ENCODE peak calls at places on chromosome 21, in seven cellular contexts. One of them, this sample, is unnamed.

GRCh38 chr21:44291078-44291935 is 5.6 kb downstream of the AIRE start:
- DNase-seq in body of pancreas: no peak
- DNase-seq in transverse colon: no peak
- DNase-seq in thyroid gland: no peak
- DNase-seq in tibial nerve: no peak
- DNase-seq in Peyer's patch: no peak
- DNase-seq in GM12878: no peak
- DNase-seq in this sample: no peak

GRCh38 chr21:33230518-33231324 is 983 bp downstream of the IFNAR2 start:
- DNase-seq in tibial nerve: no peak
- DNase-seq in body of pancreas: peak
- DNase-seq in GM12878: no peak
- DNase-seq in Peyer's patch: peak
- DNase-seq in thyroid gland: peak
- DNase-seq in transverse colon: peak
- DNase-seq in this sample: no peak

GRCh38 chr21:24829397-24829796 is 777.9 kb downstream of the MRPL39 start:
- DNase-seq in tibial nerve: no peak
- DNase-seq in GM12878: no peak
- DNase-seq in thyroid gland: no peak
- DNase-seq in body of pancreas: no peak
- DNase-seq in Peyer's patch: no peak
- DNase-seq in transverse colon: no peak
- DNase-seq in this sample: no peak

GRCh38 chr21:33078907-33079582 is 9.1 kb downstream of the OLIG1 start:
- DNase-seq in thyroid gland: no peak
- DNase-seq in tibial nerve: no peak
- DNase-seq in body of pancreas: peak
- DNase-seq in transverse colon: no peak
- DNase-seq in Peyer's patch: no peak
- DNase-seq in GM12878: peak
- DNase-seq in this sample: no peak

GRCh38 chr21:44483288-44484237 is 28.3 kb downstream of the LRRC3 start:
- DNase-seq in Peyer's patch: no peak
- DNase-seq in transverse colon: no peak
- DNase-seq in thyroid gland: no peak
- DNase-seq in body of pancreas: no peak
- DNase-seq in tibial nerve: no peak
- DNase-seq in GM12878: no peak
- DNase-seq in this sample: no peak

GRCh38 chr21:15283138-15283537 is 218.3 kb upstream of the NRIP1 start:
- DNase-seq in transverse colon: no peak
- DNase-seq in GM12878: no peak
- DNase-seq in thyroid gland: no peak
- DNase-seq in tibial nerve: no peak
- DNase-seq in body of pancreas: no peak
- DNase-seq in Peyer's patch: no peak
- DNase-seq in this sample: no peak

GRCh38 chr21:25360593-25360992 is 246.7 kb downstream of the MRPL39 start:
- DNase-seq in thyroid gland: no peak
- DNase-seq in tibial nerve: no peak
- DNase-seq in GM12878: no peak
- DNase-seq in body of pancreas: no peak
- DNase-seq in Peyer's patch: no peak
- DNase-seq in transverse colon: no peak
- DNase-seq in this sample: no peak

GRCh38 chr21:15761508-15762100 is 31.8 kb downstream of the USP25 start:
- DNase-seq in Peyer's patch: peak
- DNase-seq in tibial nerve: no peak
- DNase-seq in thyroid gland: peak
- DNase-seq in transverse colon: peak
- DNase-seq in body of pancreas: peak
- DNase-seq in GM12878: no peak
- DNase-seq in this sample: no peak

GRCh38 chr21:44572959-44573583 is 458 bp upstream of the KRTAP10-4 start:
- DNase-seq in thyroid gland: no peak
- DNase-seq in Peyer's patch: no peak
- DNase-seq in GM12878: no peak
- DNase-seq in transverse colon: no peak
- DNase-seq in tibial nerve: no peak
- DNase-seq in body of pancreas: no peak
- DNase-seq in this sample: no peak

GRCh38 chr21:32233055-32233546 is 45.7 kb downstream of the MIS18A start:
- DNase-seq in GM12878: no peak
- DNase-seq in body of pancreas: no peak
- DNase-seq in tibial nerve: no peak
- DNase-seq in thyroid gland: no peak
- DNase-seq in transverse colon: no peak
- DNase-seq in Peyer's patch: no peak
- DNase-seq in this sample: no peak

GRCh38 chr21:43375006-43375826 is 51.7 kb downstream of the SIK1 start:
- DNase-seq in tibial nerve: no peak
- DNase-seq in transverse colon: no peak
- DNase-seq in thyroid gland: no peak
- DNase-seq in body of pancreas: no peak
- DNase-seq in GM12878: no peak
- DNase-seq in Peyer's patch: no peak
- DNase-seq in this sample: no peak

GRCh38 chr21:15121097-15121654 is 56.4 kb upstream of the NRIP1 start:
- DNase-seq in thyroid gland: no peak
- DNase-seq in transverse colon: no peak
- DNase-seq in tibial nerve: no peak
- DNase-seq in Peyer's patch: no peak
- DNase-seq in body of pancreas: no peak
- DNase-seq in GM12878: no peak
- DNase-seq in this sample: no peak

GRCh38 chr21:23624281-23624680 is 1983.0 kb downstream of the MRPL39 start:
- DNase-seq in GM12878: no peak
- DNase-seq in body of pancreas: no peak
- DNase-seq in tibial nerve: no peak
- DNase-seq in transverse colon: no peak
- DNase-seq in thyroid gland: no peak
- DNase-seq in Peyer's patch: no peak
- DNase-seq in this sample: no peak

GRCh38 chr21:45256912-45257672 is 30.6 kb downstream of the POFUT2 start:
- DNase-seq in tibial nerve: no peak
- DNase-seq in Peyer's patch: no peak
- DNase-seq in GM12878: no peak
- DNase-seq in thyroid gland: no peak
- DNase-seq in body of pancreas: no peak
- DNase-seq in transverse colon: no peak
- DNase-seq in this sample: no peak

GRCh38 chr21:16037386-16037785 is 307.6 kb downstream of the USP25 start:
- DNase-seq in body of pancreas: no peak
- DNase-seq in Peyer's patch: no peak
- DNase-seq in GM12878: no peak
- DNase-seq in tibial nerve: no peak
- DNase-seq in transverse colon: no peak
- DNase-seq in thyroid gland: no peak
- DNase-seq in this sample: no peak

GRCh38 chr21:29789393-29789792 is 150.4 kb downstream of the GRIK1 start:
- DNase-seq in GM12878: no peak
- DNase-seq in Peyer's patch: no peak
- DNase-seq in transverse colon: no peak
- DNase-seq in body of pancreas: no peak
- DNase-seq in thyroid gland: no peak
- DNase-seq in tibial nerve: no peak
- DNase-seq in this sample: no peak

GRCh38 chr21:29311802-29312201 is 13.1 kb downstream of the BACH1 start:
- DNase-seq in body of pancreas: no peak
- DNase-seq in thyroid gland: no peak
- DNase-seq in GM12878: no peak
- DNase-seq in transverse colon: no peak
- DNase-seq in Peyer's patch: no peak
- DNase-seq in tibial nerve: no peak
- DNase-seq in this sample: no peak

GRCh38 chr21:31343680-31344480 is at the start of gene TIAM1:
- DNase-seq in transverse colon: peak
- DNase-seq in body of pancreas: no peak
- DNase-seq in GM12878: no peak
- DNase-seq in thyroid gland: peak
- DNase-seq in Peyer's patch: no peak
- DNase-seq in tibial nerve: peak
- DNase-seq in this sample: peak

GRCh38 chr21:21973806-21974205 is 975.6 kb downstream of the NCAM2 start:
- DNase-seq in GM12878: no peak
- DNase-seq in tibial nerve: no peak
- DNase-seq in transverse colon: no peak
- DNase-seq in thyroid gland: no peak
- DNase-seq in Peyer's patch: no peak
- DNase-seq in body of pancreas: no peak
- DNase-seq in this sample: no peak

GRCh38 chr21:31108969-31109368 is 70.7 kb upstream of the KRTAP19-8 start:
- DNase-seq in Peyer's patch: no peak
- DNase-seq in GM12878: no peak
- DNase-seq in tibial nerve: no peak
- DNase-seq in transverse colon: no peak
- DNase-seq in thyroid gland: no peak
- DNase-seq in body of pancreas: no peak
- DNase-seq in this sample: no peak

GRCh38 chr21:29430030-29430429 is 131.3 kb downstream of the BACH1 start:
- DNase-seq in thyroid gland: no peak
- DNase-seq in body of pancreas: no peak
- DNase-seq in transverse colon: no peak
- DNase-seq in Peyer's patch: no peak
- DNase-seq in tibial nerve: no peak
- DNase-seq in GM12878: no peak
- DNase-seq in this sample: no peak

GRCh38 chr21:38297193-38297592 is 40.4 kb downstream of the KCNJ15 start:
- DNase-seq in transverse colon: no peak
- DNase-seq in body of pancreas: no peak
- DNase-seq in Peyer's patch: no peak
- DNase-seq in thyroid gland: peak
- DNase-seq in GM12878: no peak
- DNase-seq in tibial nerve: no peak
- DNase-seq in this sample: no peak

GRCh38 chr21:33844104-33844889 is 71.3 kb downstream of the ATP5PO start:
- DNase-seq in Peyer's patch: no peak
- DNase-seq in transverse colon: no peak
- DNase-seq in tibial nerve: no peak
- DNase-seq in thyroid gland: no peak
- DNase-seq in GM12878: no peak
- DNase-seq in body of pancreas: peak
- DNase-seq in this sample: no peak

GRCh38 chr21:16287060-16287459 is 557.3 kb downstream of the USP25 start:
- DNase-seq in thyroid gland: no peak
- DNase-seq in Peyer's patch: no peak
- DNase-seq in body of pancreas: no peak
- DNase-seq in transverse colon: no peak
- DNase-seq in GM12878: no peak
- DNase-seq in tibial nerve: no peak
- DNase-seq in this sample: no peak

DNA sequence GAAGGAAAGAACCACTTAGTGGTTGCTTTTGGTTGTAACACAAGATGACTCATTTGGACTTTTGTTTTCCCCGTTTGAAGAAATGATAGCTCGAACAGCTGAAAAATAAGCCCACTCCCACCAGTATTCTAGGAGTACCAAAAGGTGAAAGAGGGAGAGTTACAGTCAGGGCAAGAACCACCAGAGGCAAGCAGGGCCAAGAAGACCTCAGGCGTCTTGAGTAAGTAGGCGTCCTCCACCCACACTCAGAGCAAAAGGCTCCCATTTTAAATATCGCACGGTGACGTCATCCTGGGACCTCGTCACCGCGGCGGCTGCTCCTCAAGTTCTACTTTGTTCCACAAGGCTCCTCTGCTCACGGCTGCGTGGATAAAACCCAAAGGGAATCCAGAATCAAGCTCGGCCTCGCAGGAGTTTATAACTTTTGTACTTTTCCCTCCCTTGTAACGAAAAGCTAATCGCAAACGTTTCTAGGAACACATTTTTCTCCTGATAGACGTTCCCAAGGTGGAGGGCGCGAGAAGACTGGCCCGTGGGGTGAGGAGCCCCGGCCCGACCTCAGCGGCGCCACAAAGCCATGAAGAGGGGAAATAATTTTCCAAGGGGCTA is 1.2 kb downstream of the BTG3 start:
- DNase-seq in GM12878: peak
- DNase-seq in body of pancreas: peak
- DNase-seq in thyroid gland: peak
- DNase-seq in Peyer's patch: peak
- DNase-seq in tibial nerve: peak
- DNase-seq in transverse colon: peak
- DNase-seq in this sample: peak
- TF ChIP-seq POLR2A in GM12878: peak
- TF ChIP-seq POLR2A in body of pancreas: peak
- TF ChIP-seq POLR2A in thyroid gland: no peak
- TF ChIP-seq POLR2A in Peyer's patch: no peak
- TF ChIP-seq POLR2A in tibial nerve: peak
- TF ChIP-seq POLR2A in transverse colon: peak
- TF ChIP-seq POLR2A in this sample: peak

GRCh38 chr21:35428489-35428888 is 379.4 kb upstream of the RUNX1 start:
- DNase-seq in tibial nerve: no peak
- DNase-seq in thyroid gland: no peak
- DNase-seq in GM12878: no peak
- DNase-seq in body of pancreas: no peak
- DNase-seq in transverse colon: no peak
- DNase-seq in Peyer's patch: no peak
- DNase-seq in this sample: peak
- H3K27ac ChIP-seq in tibial nerve: peak
- H3K27ac ChIP-seq in thyroid gland: peak
- H3K27ac ChIP-seq in GM12878: no peak
- H3K27ac ChIP-seq in body of pancreas: no peak
- H3K27ac ChIP-seq in transverse colon: peak
- H3K27ac ChIP-seq in Peyer's patch: no peak
- H3K27ac ChIP-seq in this sample: peak

GRCh38 chr21:46323227-46323709 is 402 bp downstream of the C21orf58 start:
- DNase-seq in thyroid gland: no peak
- DNase-seq in tibial nerve: no peak
- DNase-seq in Peyer's patch: no peak
- DNase-seq in transverse colon: no peak
- DNase-seq in GM12878: no peak
- DNase-seq in body of pancreas: no peak
- DNase-seq in this sample: no peak

GRCh38 chr21:46323710-46324389 is at the start of the genes C21orf58 and PCNT:
- DNase-seq in transverse colon: peak
- DNase-seq in tibial nerve: peak
- DNase-seq in thyroid gland: peak
- DNase-seq in GM12878: peak
- DNase-seq in body of pancreas: peak
- DNase-seq in Peyer's patch: peak
- DNase-seq in this sample: peak

GRCh38 chr21:46324390-46325072 is 575 bp downstream of the PCNT start:
- DNase-seq in body of pancreas: peak
- DNase-seq in Peyer's patch: peak
- DNase-seq in transverse colon: peak
- DNase-seq in GM12878: no peak
- DNase-seq in tibial nerve: peak
- DNase-seq in thyroid gland: peak
- DNase-seq in this sample: peak

GRCh38 chr21:46320331-46320801 is 3.3 kb downstream of the C21orf58 start:
- DNase-seq in body of pancreas: no peak
- DNase-seq in transverse colon: no peak
- DNase-seq in Peyer's patch: no peak
- DNase-seq in thyroid gland: no peak
- DNase-seq in GM12878: no peak
- DNase-seq in tibial nerve: no peak
- DNase-seq in this sample: no peak

GRCh38 chr21:46322351-46323226 is 1.1 kb downstream of the C21orf58 start:
- DNase-seq in transverse colon: no peak
- DNase-seq in tibial nerve: no peak
- DNase-seq in thyroid gland: no peak
- DNase-seq in Peyer's patch: no peak
- DNase-seq in GM12878: no peak
- DNase-seq in body of pancreas: no peak
- DNase-seq in this sample: no peak
- TF ChIP-seq POLR2A in transverse colon: no peak
- TF ChIP-seq POLR2A in tibial nerve: no peak
- TF ChIP-seq POLR2A in thyroid gland: no peak
- TF ChIP-seq POLR2A in Peyer's patch: no peak
- TF ChIP-seq POLR2A in GM12878: peak
- TF ChIP-seq POLR2A in body of pancreas: no peak
- TF ChIP-seq POLR2A in this sample: no peak

GRCh38 chr21:41962425-41962966 is 8.7 kb upstream of the C2CD2 start:
- DNase-seq in Peyer's patch: no peak
- DNase-seq in transverse colon: no peak
- DNase-seq in body of pancreas: no peak
- DNase-seq in thyroid gland: no peak
- DNase-seq in tibial nerve: no peak
- DNase-seq in GM12878: no peak
- DNase-seq in this sample: no peak
- H3K27ac ChIP-seq in Peyer's patch: no peak
- H3K27ac ChIP-seq in transverse colon: no peak
- H3K27ac ChIP-seq in body of pancreas: no peak
- H3K27ac ChIP-seq in thyroid gland: no peak
- H3K27ac ChIP-seq in tibial nerve: no peak
- H3K27ac ChIP-seq in GM12878: no peak
- H3K27ac ChIP-seq in this sample: no peak